ENCODE peak calls at places on chromosomes 1 and 21, in four cellular contexts. Q is SK-N-SH, X is neural progenitor cell, I is GM23248. G is an unnamed sample.

GRCh38 chr1:57341721-57342120 is 82.1 kb downstream of the DAB1 start:
- DNase-seq in Q (no peak), I (no peak), X (no peak), G (no peak)

GRCh38 chr1:234610061-234610581 is at the start of gene IRF2BP2:
- DNase-seq in I (peak; percentile 92), Q (peak; percentile 93), X (peak; percentile 92), G (peak; percentile 89)

GRCh38 chr1:203167913-203168200 is 7.8 kb downstream of the MYBPH start:
- DNase-seq in I (no peak), X (no peak), Q (no peak), G (no peak)

GRCh38 chr1:150516616-150517015 is 1.1 kb downstream of the FALEC start:
- DNase-seq in I (no peak), Q (no peak), X (no peak), G (peak; percentile 71)

GRCh38 chr1:161166669-161167548 is 683 bp downstream of the PPOX start:
- DNase-seq in I (peak; percentile 53), X (peak; percentile 66), Q (peak; percentile 61), G (peak; percentile 37)

GRCh38 chr1:24540906-24541710 is 14.8 kb upstream of the NCMAP start:
- DNase-seq in X (no peak), I (peak; percentile 80), Q (no peak), G (no peak)

GRCh38 chr21:29669416-29669815 is 270.4 kb downstream of the GRIK1 start:
- DNase-seq in I (no peak), Q (peak; percentile 38), X (no peak), G (no peak)

GRCh38 chr1:224623743-224624333 is 7.7 kb downstream of the CNIH3 start:
- DNase-seq in I (peak; percentile 88), X (no peak), Q (no peak), G (peak; percentile 17)

GRCh38 chr1:198612471-198613265 is 26.2 kb upstream of the PTPRC start:
- DNase-seq in I (no peak), Q (no peak), X (no peak), G (no peak)

GRCh38 chr1:115251856-115252255 is 86.2 kb downstream of the NGF start:
- DNase-seq in I (peak; percentile 93), X (no peak), Q (peak; percentile 59), G (no peak)

GRCh38 chr1:4658643-4659042 is 4.2 kb downstream of the AJAP1 start:
- DNase-seq in Q (no peak), X (peak; percentile 10), I (no peak), G (no peak)

GRCh38 chr1:197774691-197775281 is 494 bp downstream of the DENND1B start:
- DNase-seq in X (peak; percentile 77), I (peak; percentile 69), Q (peak; percentile 75), G (peak; percentile 71)

GRCh38 chr1:213615226-213615881 is 372.4 kb upstream of the PROX1 start:
- DNase-seq in I (no peak), Q (no peak), X (no peak), G (no peak)

GRCh38 chr1:234260578-234260977 is 112.7 kb upstream of the COA6 start:
- DNase-seq in X (no peak), Q (no peak), I (peak; percentile 28), G (no peak)

GRCh38 chr21:37915941-37916794 is at the start of gene KCNJ6:
- DNase-seq in Q (peak; percentile 87), I (peak; percentile 82), X (peak; percentile 94), G (no peak)

GRCh38 chr1:89812992-89813391 is 7.8 kb upstream of the LRRC8D start:
- DNase-seq in X (no peak), Q (no peak), I (peak; percentile 72), G (no peak)

GRCh38 chr21:33931799-33932390 is 16.3 kb upstream of the ATP5PO start:
- DNase-seq in X (no peak), I (peak; percentile 56), Q (no peak), G (no peak)

GRCh38 chr1:214641214-214641895 is 38.4 kb downstream of the CENPF start:
- DNase-seq in Q (no peak), I (no peak), X (no peak), G (no peak)

GRCh38 chr1:231019711-231020110 is 20.3 kb downstream of the FAM89A start:
- DNase-seq in Q (no peak), I (no peak), X (no peak), G (no peak)

GRCh38 chr1:207145401-207146058 is 41.5 kb downstream of the C4BPA start:
- DNase-seq in I (no peak), Q (no peak), X (no peak), G (no peak)

GRCh38 chr1:41900611-41901444 is 17.9 kb downstream of the HIVEP3 start:
- DNase-seq in I (peak; percentile 60), X (no peak), Q (no peak), G (no peak)

GRCh38 chr1:228004887-228005462 is 1.8 kb upstream of the WNT3A start:
- DNase-seq in X (peak; percentile 42), Q (peak; percentile 36), I (no peak), G (no peak)

GRCh38 chr1:54342306-54342705 is 63.9 kb downstream of the SSBP3 start:
- DNase-seq in Q (no peak), X (no peak), I (no peak), G (no peak)

GRCh38 chr1:22600071-22600816 is 36.2 kb upstream of the C1QA start:
- DNase-seq in I (no peak), X (no peak), Q (no peak), G (no peak)

GRCh38 chr1:112706505-112707216 is at the start of gene RHOC:
- DNase-seq in X (peak; percentile 86), Q (peak; percentile 95), I (peak; percentile 87), G (peak; percentile 69)

GRCh38 chr1:177873238-177873637 is 96.6 kb downstream of the SEC16B start:
- DNase-seq in X (no peak), I (peak; percentile 89), Q (no peak), G (no peak)

GRCh38 chr1:165857046-165857801 is 29.8 kb downstream of the UCK2 start:
- DNase-seq in X (no peak), I (peak; percentile 77), Q (no peak), G (no peak)

GRCh38 chr1:46538147-46538546 is 13.3 kb downstream of the KNCN start:
- DNase-seq in Q (no peak), X (no peak), I (no peak), G (no peak)

GRCh38 chr1:114428083-114428754 is 82.8 kb downstream of the TRIM33 start:
- DNase-seq in Q (no peak), I (peak; percentile 60), X (no peak), G (peak; percentile 19)

GRCh38 chr1:75870951-75871350 is 61.3 kb downstream of the ASB17 start:
- DNase-seq in Q (no peak), I (no peak), X (no peak), G (no peak)

GRCh38 chr1:20663365-20663764 is 2.2 kb upstream of the DDOST start:
- DNase-seq in X (no peak), Q (no peak), I (no peak), G (peak; percentile 12)

GRCh38 chr1:163036661-163037060 is 32.5 kb upstream of the RGS4 start:
- DNase-seq in X (no peak), I (peak; percentile 30), Q (no peak), G (no peak)

GRCh38 chr1:24910751-24911650 is 19.1 kb downstream of the RUNX3 start:
- DNase-seq in X (no peak), I (no peak), Q (no peak), G (no peak)

GRCh38 chr1:185074307-185074706 is 28.9 kb downstream of the RNF2 start:
- DNase-seq in Q (no peak), I (peak; percentile 69), X (no peak), G (no peak)

GRCh38 chr1:50658421-50659076 is 235.3 kb upstream of the DMRTA2 start:
- DNase-seq in Q (no peak), I (peak; percentile 61), X (peak; percentile 60), G (no peak)

GRCh38 chr1:103514920-103515503 is 10.5 kb upstream of the RNPC3 start:
- DNase-seq in X (peak; percentile 53), I (peak; percentile 69), Q (peak; percentile 9), G (peak; percentile 55)

DNA sequence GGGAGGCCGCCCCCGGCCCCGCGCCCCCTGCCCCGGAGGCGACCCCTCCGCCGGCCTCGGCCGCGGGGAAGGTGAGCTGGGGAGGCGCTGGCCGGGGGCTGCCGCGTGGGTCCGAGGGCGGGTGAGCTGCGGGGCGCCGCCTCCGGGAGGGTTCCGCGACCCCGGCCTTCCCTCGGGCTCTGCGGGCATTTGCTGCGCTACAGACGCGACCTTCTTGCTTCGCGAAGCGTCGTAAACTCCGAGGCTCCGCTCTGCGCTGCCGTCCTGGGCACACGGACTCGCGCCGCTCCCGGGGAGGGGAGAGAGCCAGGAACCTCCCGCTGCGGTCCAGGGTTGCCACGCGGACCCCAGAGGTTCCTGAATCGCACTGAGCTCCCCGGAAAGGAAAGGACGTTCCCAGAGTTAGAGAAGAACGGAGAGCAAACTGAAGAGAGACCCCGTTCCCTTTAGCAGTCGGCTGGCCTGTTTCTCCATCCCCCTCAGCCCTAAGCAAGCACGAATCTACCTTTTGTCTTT is 345 bp downstream of the SLX9 start:
- DNase-seq in X (peak; percentile 70), Q (no peak), I (peak; percentile 59), G (peak; percentile 52)
- TF ChIP-seq EZH2phosphoT487 in X (no peak), Q (no peak), I (no peak), G (no peak)

GRCh38 chr21:46397211-46397905 is 61.3 kb upstream of the DIP2A start:
- DNase-seq in Q (no peak), X (no peak), I (no peak), G (no peak)

GRCh38 chr21:46399129-46399528 is 59.6 kb upstream of the DIP2A start:
- DNase-seq in X (no peak), I (no peak), Q (no peak), G (no peak)

GRCh38 chr21:46397993-46398392 is 60.7 kb upstream of the DIP2A start:
- DNase-seq in X (no peak), I (no peak), Q (no peak), G (no peak)

GRCh38 chr21:46401186-46401910 is 57.3 kb upstream of the DIP2A start:
- DNase-seq in Q (no peak), I (no peak), X (no peak), G (no peak)

GRCh38 chr21:46399686-46400085 is 59.0 kb upstream of the DIP2A start:
- DNase-seq in X (no peak), I (no peak), Q (no peak), G (no peak)
- H3K4me3 ChIP-seq in X (no peak overlapping the region), I (no peak overlapping the region), Q (no peak overlapping the region), G (no peak overlapping the region)

GRCh38 chr1:101262601-101263348 is 26.0 kb downstream of the S1PR1 start:
- DNase-seq in I (no peak), X (no peak), Q (no peak), G (no peak)

GRCh38 chr1:101259744-101260148 is 22.9 kb downstream of the S1PR1 start:
- DNase-seq in X (no peak), I (peak; percentile 87), Q (no peak), G (no peak)

GRCh38 chr1:101262060-101262459 is 25.2 kb downstream of the S1PR1 start:
- DNase-seq in I (no peak), Q (no peak), X (no peak), G (no peak)

GRCh38 chr1:101260531-101260930 is 23.7 kb downstream of the S1PR1 start:
- DNase-seq in Q (no peak), X (no peak), I (peak; percentile 40), G (no peak)

DNA sequence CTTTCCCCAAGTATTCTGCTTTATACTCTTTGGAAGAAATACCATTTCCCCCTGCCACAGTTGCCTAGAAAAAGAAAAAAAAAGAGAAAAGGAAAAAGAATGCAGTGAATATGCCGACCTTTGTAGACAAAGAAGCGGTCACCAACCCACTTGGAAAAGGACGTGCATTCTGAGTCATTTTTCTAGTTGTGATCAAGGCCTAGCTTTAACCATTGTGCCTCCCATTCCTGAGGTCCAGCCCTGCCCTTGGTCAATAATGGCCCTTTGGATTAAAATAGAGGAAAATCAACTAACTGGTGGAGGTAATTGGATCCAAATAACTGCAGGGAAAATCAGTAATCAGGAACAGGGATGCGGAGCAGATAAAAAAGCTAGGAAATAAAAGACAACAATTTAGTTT is 24.8 kb downstream of the S1PR1 start:
- DNase-seq in I (no peak), Q (no peak), X (no peak), G (no peak)
- H3K4me1 ChIP-seq in I (peaks cover 27% of the 10 kb centered on the region), Q (peaks cover 20% of the 10 kb centered on the region), X (peaks cover 9% of the 10 kb centered on the region), G (peaks cover 7% of the 10 kb centered on the region)

GRCh38 chr1:179995576-179995975 is 41.0 kb downstream of the CEP350 start:
- DNase-seq in X (no peak), I (no peak), Q (no peak), G (no peak)
- TF ChIP-seq EZH2phosphoT487 in X (no peak), I (no peak), Q (no peak), G (no peak)